ENCODE peak calls at places on chromosome 16, in four cellular contexts. One of them, this sample, is unnamed.
A peak's percentile ranks its signal among the peaks of the same experiment; 100 is the strongest.

GRCh38 chr16:13427943-13428342 is 492.0 kb upstream of the ERCC4 start:
- DNase-seq in gastrocnemius medialis: no peak
- DNase-seq in left ventricle myocardium inferior: no peak
- DNase-seq in aorta: no peak
- DNase-seq in this sample: no peak

GRCh38 chr16:24493859-24494258 is 45.5 kb upstream of the RBBP6 start:
- DNase-seq in aorta: no peak
- DNase-seq in left ventricle myocardium inferior: no peak
- DNase-seq in gastrocnemius medialis: no peak
- DNase-seq in this sample: peak; percentile 75

GRCh38 chr16:57984443-57985203 is 13.7 kb upstream of the CNGB1 start:
- DNase-seq in gastrocnemius medialis: peak; percentile 63
- DNase-seq in aorta: peak; percentile 93
- DNase-seq in left ventricle myocardium inferior: peak; percentile 84
- DNase-seq in this sample: peak; percentile 79

GRCh38 chr16:15043344-15043743 is 12.5 kb downstream of the NTAN1 start:
- DNase-seq in left ventricle myocardium inferior: no peak
- DNase-seq in aorta: no peak
- DNase-seq in gastrocnemius medialis: no peak
- DNase-seq in this sample: peak; percentile 86

GRCh38 chr16:74837056-74837455 is 62.4 kb upstream of the FA2H start:
- DNase-seq in gastrocnemius medialis: no peak
- DNase-seq in aorta: no peak
- DNase-seq in left ventricle myocardium inferior: no peak
- DNase-seq in this sample: no peak

GRCh38 chr16:46916980-46917379 is 32.8 kb downstream of the GPT2 start:
- DNase-seq in gastrocnemius medialis: no peak
- DNase-seq in left ventricle myocardium inferior: no peak
- DNase-seq in aorta: no peak
- DNase-seq in this sample: no peak

GRCh38 chr16:27235055-27235937 is 32.0 kb downstream of the KDM8 start:
- DNase-seq in gastrocnemius medialis: peak; percentile 75
- DNase-seq in left ventricle myocardium inferior: peak; percentile 89
- DNase-seq in aorta: peak; percentile 92
- DNase-seq in this sample: peak; percentile 67

GRCh38 chr16:47970291-47970931 is 185.4 kb downstream of the ABCC12 start:
- DNase-seq in gastrocnemius medialis: no peak
- DNase-seq in left ventricle myocardium inferior: no peak
- DNase-seq in aorta: no peak
- DNase-seq in this sample: no peak

GRCh38 chr16:84281077-84281476 is 13.6 kb upstream of the WFDC1 start:
- DNase-seq in aorta: no peak
- DNase-seq in left ventricle myocardium inferior: no peak
- DNase-seq in gastrocnemius medialis: no peak
- DNase-seq in this sample: no peak

GRCh38 chr16:25699069-25699468 is 7.3 kb downstream of the HS3ST4 start:
- DNase-seq in aorta: no peak
- DNase-seq in gastrocnemius medialis: no peak
- DNase-seq in left ventricle myocardium inferior: no peak
- DNase-seq in this sample: no peak

DNA sequence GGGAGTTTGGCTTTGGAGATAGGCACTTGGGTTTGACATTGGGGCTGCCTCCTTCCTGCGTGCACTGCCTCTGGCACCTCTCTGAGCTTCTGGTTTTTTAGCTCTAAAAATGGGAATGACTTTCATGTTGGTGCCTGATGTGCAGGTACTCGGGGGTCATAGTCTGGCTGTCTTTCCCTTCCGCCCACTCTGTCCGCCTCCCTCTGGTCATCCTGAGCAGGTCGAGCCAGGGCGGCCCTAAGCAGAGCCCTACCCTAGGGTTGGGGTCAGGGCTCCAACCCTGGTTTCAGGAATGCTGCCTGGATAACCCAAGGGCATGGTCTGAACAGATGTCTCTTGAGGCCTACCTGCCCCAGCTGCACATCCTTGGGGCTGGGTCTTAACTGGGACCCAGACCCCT is 64.8 kb downstream of the CMIP start:
- DNase-seq in left ventricle myocardium inferior: no peak
- DNase-seq in aorta: no peak
- DNase-seq in gastrocnemius medialis: no peak
- DNase-seq in this sample: no peak
- H3K4me1 ChIP-seq in left ventricle myocardium inferior: peaks cover 24% of the 10 kb centered on the region
- H3K4me1 ChIP-seq in aorta: no peaks in the 10 kb centered on the region
- H3K4me1 ChIP-seq in gastrocnemius medialis: peaks cover 13% of the 10 kb centered on the region
- H3K4me1 ChIP-seq in this sample: peaks cover 15% of the 10 kb centered on the region

GRCh38 chr16:30114411-30114810 is 1.1 kb upstream of the GDPD3 start:
- DNase-seq in left ventricle myocardium inferior: no peak
- DNase-seq in aorta: no peak
- DNase-seq in gastrocnemius medialis: no peak
- DNase-seq in this sample: no peak

GRCh38 chr16:30113711-30114333 is 485 bp upstream of the GDPD3 start:
- DNase-seq in left ventricle myocardium inferior: no peak
- DNase-seq in aorta: no peak
- DNase-seq in gastrocnemius medialis: no peak
- DNase-seq in this sample: no peak

GRCh38 chr16:30115238-30115637 is 1.9 kb upstream of the GDPD3 start:
- DNase-seq in aorta: no peak
- DNase-seq in left ventricle myocardium inferior: no peak
- DNase-seq in gastrocnemius medialis: no peak
- DNase-seq in this sample: no peak

GRCh38 chr16:30117768-30118167 is 4.4 kb upstream of the GDPD3 start:
- DNase-seq in gastrocnemius medialis: no peak
- DNase-seq in aorta: no peak
- DNase-seq in left ventricle myocardium inferior: no peak
- DNase-seq in this sample: no peak

DNA sequence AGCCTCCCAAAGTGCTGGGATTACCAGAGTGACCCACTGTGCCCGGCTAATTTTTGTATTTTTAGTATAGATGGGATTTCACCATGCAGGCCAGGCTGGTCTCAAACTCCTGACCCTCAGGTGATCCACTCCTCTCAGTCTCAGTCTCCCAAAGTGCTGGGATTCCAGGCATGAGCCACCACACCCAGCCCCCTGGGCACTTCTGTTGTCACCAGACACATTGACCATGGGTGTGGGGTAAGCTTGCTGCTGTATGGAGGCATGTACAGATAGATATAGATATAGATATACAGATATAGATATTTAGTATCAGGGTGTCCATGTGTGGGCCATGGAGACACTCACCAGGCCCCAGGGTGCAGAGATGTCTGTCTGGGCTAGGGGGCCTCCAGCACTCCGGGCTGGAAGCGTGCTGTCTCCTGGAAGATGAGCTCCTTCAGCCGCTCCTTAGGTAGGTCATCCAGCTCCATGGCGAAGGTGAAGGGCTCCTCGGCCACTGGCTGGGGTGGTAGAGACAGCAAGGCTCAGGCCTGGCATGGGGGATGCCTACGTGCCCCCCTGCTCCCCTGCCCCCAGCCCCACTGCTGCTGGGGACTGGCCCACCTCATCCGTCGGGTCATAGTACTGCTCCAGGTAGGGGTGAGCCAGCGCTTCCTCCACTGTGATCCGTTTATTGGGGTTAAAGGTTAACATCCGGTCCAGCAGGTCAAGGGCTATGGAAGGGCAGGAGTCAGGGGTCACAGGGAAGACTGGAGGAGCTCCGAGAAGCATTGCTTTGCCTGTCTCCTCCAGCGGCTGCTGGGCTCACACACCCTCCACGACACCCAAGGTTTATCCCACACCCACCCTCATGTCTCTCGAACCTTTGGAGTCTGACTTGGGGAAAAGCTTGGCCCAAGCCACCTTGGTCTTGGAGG is 3.2 kb upstream of the GDPD3 start:
- DNase-seq in left ventricle myocardium inferior: no peak
- DNase-seq in gastrocnemius medialis: no peak
- DNase-seq in aorta: no peak
- DNase-seq in this sample: no peak
- H3K4me1 ChIP-seq in left ventricle myocardium inferior: peaks cover 31% of the 10 kb centered on the region
- H3K4me1 ChIP-seq in gastrocnemius medialis: peaks cover 5% of the 10 kb centered on the region
- H3K4me1 ChIP-seq in aorta: no peaks in the 10 kb centered on the region
- H3K4me1 ChIP-seq in this sample: no peaks in the 10 kb centered on the region

GRCh38 chr16:8944113-8944765 is 19.5 kb downstream of the USP7 start:
- DNase-seq in aorta: no peak
- DNase-seq in gastrocnemius medialis: no peak
- DNase-seq in left ventricle myocardium inferior: no peak
- DNase-seq in this sample: no peak

GRCh38 chr16:8943001-8943763 is 20.5 kb downstream of the USP7 start:
- DNase-seq in gastrocnemius medialis: no peak
- DNase-seq in left ventricle myocardium inferior: no peak
- DNase-seq in aorta: no peak
- DNase-seq in this sample: no peak

GRCh38 chr16:8937803-8938202 is 25.9 kb downstream of the USP7 start:
- DNase-seq in aorta: no peak
- DNase-seq in left ventricle myocardium inferior: no peak
- DNase-seq in gastrocnemius medialis: no peak
- DNase-seq in this sample: no peak

GRCh38 chr16:8945626-8946296 is 17.9 kb downstream of the USP7 start:
- DNase-seq in aorta: no peak
- DNase-seq in gastrocnemius medialis: no peak
- DNase-seq in left ventricle myocardium inferior: no peak
- DNase-seq in this sample: no peak

GRCh38 chr16:8941718-8942344 is 21.9 kb downstream of the USP7 start:
- DNase-seq in gastrocnemius medialis: no peak
- DNase-seq in aorta: no peak
- DNase-seq in left ventricle myocardium inferior: no peak
- DNase-seq in this sample: no peak
- H3K4me1 ChIP-seq in gastrocnemius medialis: peaks cover 82% of the 10 kb centered on the region
- H3K4me1 ChIP-seq in aorta: no peaks in the 10 kb centered on the region
- H3K4me1 ChIP-seq in left ventricle myocardium inferior: peaks cover 99% of the 10 kb centered on the region
- H3K4me1 ChIP-seq in this sample: no peaks in the 10 kb centered on the region

GRCh38 chr16:87829988-87830672 is 39.2 kb downstream of the SLC7A5 start:
- DNase-seq in aorta: no peak
- DNase-seq in left ventricle myocardium inferior: no peak
- DNase-seq in gastrocnemius medialis: no peak
- DNase-seq in this sample: no peak
- H3K4me1 ChIP-seq in aorta: no peaks in the 10 kb centered on the region
- H3K4me1 ChIP-seq in left ventricle myocardium inferior: no peaks in the 10 kb centered on the region
- H3K4me1 ChIP-seq in gastrocnemius medialis: no peaks in the 10 kb centered on the region
- H3K4me1 ChIP-seq in this sample: no peaks in the 10 kb centered on the region

GRCh38 chr16:67483731-67484525 is 581 bp upstream of the AGRP start:
- DNase-seq in aorta: no peak
- DNase-seq in left ventricle myocardium inferior: no peak
- DNase-seq in gastrocnemius medialis: no peak
- DNase-seq in this sample: no peak

GRCh38 chr16:67481561-67482259 is 753 bp upstream of the ATP6V0D1 start:
- DNase-seq in left ventricle myocardium inferior: peak; percentile 48
- DNase-seq in gastrocnemius medialis: peak; percentile 48
- DNase-seq in aorta: no peak
- DNase-seq in this sample: no peak

GRCh38 chr16:67482260-67482924 is 955 bp downstream of the AGRP start:
- DNase-seq in left ventricle myocardium inferior: no peak
- DNase-seq in aorta: no peak
- DNase-seq in gastrocnemius medialis: no peak
- DNase-seq in this sample: no peak

GRCh38 chr16:67483150-67483549 is at the start of gene AGRP:
- DNase-seq in left ventricle myocardium inferior: no peak
- DNase-seq in gastrocnemius medialis: no peak
- DNase-seq in aorta: no peak
- DNase-seq in this sample: no peak

DNA sequence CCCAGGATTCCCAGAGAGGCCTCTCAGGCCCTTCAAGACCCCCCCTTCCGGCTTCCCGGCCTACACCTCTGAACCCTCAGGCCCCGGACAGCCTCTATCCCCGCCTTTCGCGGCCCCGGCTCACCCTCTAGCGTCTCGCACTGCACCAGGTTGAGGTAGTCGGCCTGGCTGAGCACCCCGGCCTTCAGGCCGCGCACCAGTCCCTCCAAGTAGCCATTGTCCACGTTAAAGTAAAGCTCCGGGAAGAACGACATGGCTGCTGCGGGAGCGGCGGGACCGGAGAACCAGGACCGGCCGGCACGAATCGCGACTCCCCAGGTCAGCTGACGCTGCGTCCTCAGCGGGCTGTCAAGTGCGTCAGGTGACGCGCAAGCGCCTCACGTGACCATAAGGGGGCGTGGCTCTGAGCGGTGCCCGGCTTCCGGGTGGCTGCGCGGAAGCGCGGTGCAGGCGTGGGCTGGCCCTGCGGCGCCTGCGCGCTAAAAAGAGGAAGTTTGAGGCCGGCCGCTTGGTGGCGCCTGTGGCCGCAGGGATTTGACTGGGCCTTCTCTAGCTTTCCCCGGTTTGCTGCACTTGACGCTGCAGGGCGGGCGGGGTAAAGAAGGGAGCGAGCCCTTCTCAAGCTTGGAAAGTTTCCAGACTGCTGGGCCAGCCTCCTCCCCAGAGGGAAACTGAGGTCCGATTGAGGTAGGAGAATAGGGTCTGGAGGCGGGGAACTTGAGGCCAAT is at the start of gene ATP6V0D1:
- DNase-seq in left ventricle myocardium inferior: peak; percentile 99
- DNase-seq in gastrocnemius medialis: peak; percentile 98
- DNase-seq in aorta: peak; percentile 100
- DNase-seq in this sample: peak; percentile 93
- H3K4me1 ChIP-seq in left ventricle myocardium inferior: peaks cover 73% of the 10 kb centered on the region
- H3K4me1 ChIP-seq in gastrocnemius medialis: peaks cover 28% of the 10 kb centered on the region
- H3K4me1 ChIP-seq in aorta: no peaks in the 10 kb centered on the region
- H3K4me1 ChIP-seq in this sample: peaks cover 13% of the 10 kb centered on the region

DNA sequence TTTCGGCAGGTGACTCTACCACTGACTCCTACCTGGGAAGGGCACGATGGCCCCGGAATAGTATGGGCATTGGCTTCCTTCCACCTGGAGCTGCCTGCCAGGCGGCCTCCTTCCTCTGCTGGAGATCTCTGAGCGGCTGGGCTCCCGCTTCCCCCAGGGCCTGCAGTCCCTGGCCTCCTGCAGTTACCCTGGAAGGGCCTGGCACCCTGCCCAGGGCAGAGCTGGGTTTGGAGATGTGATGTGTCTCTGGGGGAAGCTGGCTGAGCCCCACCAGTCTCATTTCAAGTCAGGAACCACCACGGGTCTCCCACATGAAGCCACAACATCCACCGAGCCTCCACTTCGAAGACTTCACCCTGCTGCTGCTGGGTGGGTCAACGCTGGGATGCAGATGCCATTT is 97.9 kb downstream of the IRF8 start:
- DNase-seq in gastrocnemius medialis: no peak
- DNase-seq in aorta: peak; percentile 62
- DNase-seq in left ventricle myocardium inferior: no peak
- DNase-seq in this sample: no peak
- H3K4me1 ChIP-seq in gastrocnemius medialis: no peaks in the 10 kb centered on the region
- H3K4me1 ChIP-seq in aorta: no peaks in the 10 kb centered on the region
- H3K4me1 ChIP-seq in left ventricle myocardium inferior: no peaks in the 10 kb centered on the region
- H3K4me1 ChIP-seq in this sample: no peaks in the 10 kb centered on the region